ENCODE peak calls at places on chromosome 10, in six cellular contexts. One of them, this sample, is unnamed.
A peak's percentile ranks its signal among the peaks of the same experiment; 100 is the strongest.

GRCh38 chr10:22544325-22545068 is 169.9 kb downstream of the PIP4K2A start:
- DNase-seq in BE2C: no peak
- DNase-seq in uterus: no peak
- DNase-seq in cardiac fibroblast: no peak
- DNase-seq in CD8-positive, alpha-beta T cell: no peak
- DNase-seq in transverse colon: no peak
- DNase-seq in this sample: no peak

GRCh38 chr10:125158528-125159485 is 1.6 kb downstream of the CTBP2 start:
- DNase-seq in uterus: peak; percentile 38
- DNase-seq in CD8-positive, alpha-beta T cell: no peak
- DNase-seq in cardiac fibroblast: peak; percentile 53
- DNase-seq in transverse colon: peak; percentile 61
- DNase-seq in BE2C: peak; percentile 30
- DNase-seq in this sample: no peak

GRCh38 chr10:62244785-62245595 is 23.7 kb downstream of the RTKN2 start:
- DNase-seq in uterus: peak; percentile 56
- DNase-seq in transverse colon: peak; percentile 54
- DNase-seq in cardiac fibroblast: peak; percentile 92
- DNase-seq in BE2C: peak; percentile 36
- DNase-seq in CD8-positive, alpha-beta T cell: peak; percentile 59
- DNase-seq in this sample: no peak

GRCh38 chr10:91597397-91597881 is 35.4 kb downstream of the PPP1R3C start:
- DNase-seq in uterus: no peak
- DNase-seq in cardiac fibroblast: no peak
- DNase-seq in CD8-positive, alpha-beta T cell: no peak
- DNase-seq in transverse colon: no peak
- DNase-seq in BE2C: peak; percentile 36
- DNase-seq in this sample: no peak

GRCh38 chr10:62327897-62328296 is 46.3 kb upstream of the ZNF365 start:
- DNase-seq in uterus: no peak
- DNase-seq in BE2C: no peak
- DNase-seq in cardiac fibroblast: peak; percentile 26
- DNase-seq in transverse colon: no peak
- DNase-seq in CD8-positive, alpha-beta T cell: no peak
- DNase-seq in this sample: no peak

GRCh38 chr10:43170491-43170890 is 32.2 kb downstream of the CSGALNACT2 start:
- DNase-seq in cardiac fibroblast: no peak
- DNase-seq in CD8-positive, alpha-beta T cell: no peak
- DNase-seq in BE2C: no peak
- DNase-seq in transverse colon: no peak
- DNase-seq in uterus: no peak
- DNase-seq in this sample: no peak

GRCh38 chr10:104309980-104310978 is 28.0 kb downstream of the ITPRIP start:
- DNase-seq in CD8-positive, alpha-beta T cell: no peak
- DNase-seq in BE2C: no peak
- DNase-seq in transverse colon: no peak
- DNase-seq in cardiac fibroblast: peak; percentile 96
- DNase-seq in uterus: no peak
- DNase-seq in this sample: no peak

GRCh38 chr10:99396471-99396870 is 34.0 kb downstream of the GOT1 start:
- DNase-seq in CD8-positive, alpha-beta T cell: no peak
- DNase-seq in BE2C: no peak
- DNase-seq in transverse colon: no peak
- DNase-seq in cardiac fibroblast: peak; percentile 77
- DNase-seq in uterus: no peak
- DNase-seq in this sample: no peak

GRCh38 chr10:13485623-13486022 is 43.2 kb downstream of the BEND7 start:
- DNase-seq in transverse colon: no peak
- DNase-seq in uterus: no peak
- DNase-seq in BE2C: no peak
- DNase-seq in CD8-positive, alpha-beta T cell: no peak
- DNase-seq in cardiac fibroblast: peak; percentile 22
- DNase-seq in this sample: no peak

GRCh38 chr10:95391570-95392249 is 100.9 kb upstream of the PDLIM1 start:
- DNase-seq in CD8-positive, alpha-beta T cell: no peak
- DNase-seq in transverse colon: no peak
- DNase-seq in uterus: no peak
- DNase-seq in cardiac fibroblast: peak; percentile 42
- DNase-seq in BE2C: no peak
- DNase-seq in this sample: no peak

GRCh38 chr10:98919899-98920298 is 315.8 kb downstream of the HPSE2 start:
- DNase-seq in cardiac fibroblast: no peak
- DNase-seq in CD8-positive, alpha-beta T cell: no peak
- DNase-seq in uterus: no peak
- DNase-seq in BE2C: no peak
- DNase-seq in transverse colon: no peak
- DNase-seq in this sample: no peak

GRCh38 chr10:16891375-16892313 is 74.4 kb upstream of the RSU1 start:
- DNase-seq in CD8-positive, alpha-beta T cell: peak; percentile 54
- DNase-seq in cardiac fibroblast: peak; percentile 84
- DNase-seq in BE2C: peak; percentile 50
- DNase-seq in uterus: peak; percentile 67
- DNase-seq in transverse colon: peak; percentile 47
- DNase-seq in this sample: peak; percentile 49

GRCh38 chr10:130341325-130341724 is 205.1 kb downstream of the GLRX3 start:
- DNase-seq in transverse colon: no peak
- DNase-seq in cardiac fibroblast: no peak
- DNase-seq in uterus: no peak
- DNase-seq in CD8-positive, alpha-beta T cell: no peak
- DNase-seq in BE2C: no peak
- DNase-seq in this sample: peak; percentile 60

GRCh38 chr10:59181668-59182067 is 5.2 kb downstream of the PHYHIPL start:
- DNase-seq in CD8-positive, alpha-beta T cell: no peak
- DNase-seq in BE2C: peak; percentile 47
- DNase-seq in cardiac fibroblast: peak; percentile 80
- DNase-seq in uterus: no peak
- DNase-seq in transverse colon: no peak
- DNase-seq in this sample: no peak

GRCh38 chr10:1057106-1057657 is 997 bp downstream of the WDR37 start:
- DNase-seq in CD8-positive, alpha-beta T cell: no peak
- DNase-seq in cardiac fibroblast: peak; percentile 31
- DNase-seq in BE2C: no peak
- DNase-seq in uterus: no peak
- DNase-seq in transverse colon: no peak
- DNase-seq in this sample: no peak

GRCh38 chr10:57338823-57339558 is 928.7 kb downstream of the IPMK start:
- DNase-seq in BE2C: peak; percentile 29
- DNase-seq in transverse colon: no peak
- DNase-seq in cardiac fibroblast: peak; percentile 69
- DNase-seq in CD8-positive, alpha-beta T cell: no peak
- DNase-seq in uterus: no peak
- DNase-seq in this sample: no peak

GRCh38 chr10:6279540-6280267 is 77.0 kb downstream of the PFKFB3 start:
- DNase-seq in CD8-positive, alpha-beta T cell: peak; percentile 27
- DNase-seq in uterus: no peak
- DNase-seq in cardiac fibroblast: peak; percentile 59
- DNase-seq in BE2C: no peak
- DNase-seq in transverse colon: no peak
- DNase-seq in this sample: no peak

GRCh38 chr10:58513189-58514101 is 773 bp downstream of the BICC1 start:
- DNase-seq in uterus: peak; percentile 71
- DNase-seq in CD8-positive, alpha-beta T cell: no peak
- DNase-seq in BE2C: peak; percentile 32
- DNase-seq in cardiac fibroblast: peak; percentile 83
- DNase-seq in transverse colon: peak; percentile 45
- DNase-seq in this sample: peak; percentile 26

GRCh38 chr10:69806266-69806665 is 4.6 kb downstream of the COL13A1 start:
- DNase-seq in uterus: no peak
- DNase-seq in cardiac fibroblast: no peak
- DNase-seq in CD8-positive, alpha-beta T cell: no peak
- DNase-seq in transverse colon: no peak
- DNase-seq in BE2C: no peak
- DNase-seq in this sample: no peak
- TF ChIP-seq CTCF in uterus: no peak
- TF ChIP-seq CTCF in cardiac fibroblast: no peak
- TF ChIP-seq CTCF in CD8-positive, alpha-beta T cell: no peak
- TF ChIP-seq CTCF in transverse colon: no peak
- TF ChIP-seq CTCF in BE2C: no peak
- TF ChIP-seq CTCF in this sample: no peak

DNA sequence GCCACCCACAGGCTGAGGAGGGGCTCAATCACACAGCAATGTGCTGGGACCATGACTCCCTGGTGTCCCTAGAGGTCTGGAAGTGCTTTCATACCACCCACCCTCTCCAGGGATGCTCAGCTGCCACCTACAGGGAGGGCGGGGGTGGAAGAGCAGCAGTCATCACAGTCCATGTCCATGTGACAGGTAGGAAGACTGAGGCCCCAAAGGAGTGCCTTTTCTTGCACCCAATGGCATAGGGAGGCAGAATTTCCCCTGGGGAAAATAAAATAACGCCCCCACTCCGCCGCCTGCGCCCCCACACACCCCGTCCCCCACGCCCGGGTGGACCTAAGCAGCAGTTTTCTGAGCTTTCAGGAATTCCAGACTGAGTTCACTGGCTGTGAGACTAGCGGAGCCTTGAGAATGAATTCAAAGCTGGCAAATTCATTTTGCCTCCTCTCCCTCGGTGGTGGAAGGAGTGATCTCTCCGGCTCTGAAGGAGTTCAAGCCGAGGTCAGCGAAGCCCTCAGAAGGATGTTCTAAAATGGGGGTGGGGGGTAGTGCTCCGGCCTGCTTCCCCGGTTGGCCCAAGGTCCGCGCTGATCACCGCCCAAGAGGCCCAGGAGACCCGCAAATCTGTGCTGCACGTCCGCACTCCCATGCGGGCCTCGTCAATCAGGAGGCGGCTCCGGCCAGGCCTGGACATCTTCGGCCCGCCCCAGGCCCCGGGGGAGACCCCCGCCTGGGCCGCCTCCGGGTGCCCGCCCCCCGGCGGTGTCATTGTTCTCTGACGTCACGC is 2.1 kb upstream of the ZMIZ1 start:
- DNase-seq in transverse colon: no peak
- DNase-seq in cardiac fibroblast: peak; percentile 33
- DNase-seq in CD8-positive, alpha-beta T cell: no peak
- DNase-seq in uterus: no peak
- DNase-seq in BE2C: peak; percentile 69
- DNase-seq in this sample: no peak
- TF ChIP-seq CTCF in transverse colon: no peak
- TF ChIP-seq CTCF in cardiac fibroblast: no peak
- TF ChIP-seq CTCF in CD8-positive, alpha-beta T cell: no peak
- TF ChIP-seq CTCF in uterus: no peak
- TF ChIP-seq CTCF in BE2C: peak; percentile 66
- TF ChIP-seq CTCF in this sample: no peak

GRCh38 chr10:30114401-30114800 is 55.0 kb upstream of the JCAD start:
- DNase-seq in transverse colon: no peak
- DNase-seq in BE2C: no peak
- DNase-seq in CD8-positive, alpha-beta T cell: no peak
- DNase-seq in cardiac fibroblast: no peak
- DNase-seq in uterus: no peak
- DNase-seq in this sample: no peak

GRCh38 chr10:30115391-30116253 is 56.2 kb upstream of the JCAD start:
- DNase-seq in uterus: no peak
- DNase-seq in transverse colon: no peak
- DNase-seq in BE2C: no peak
- DNase-seq in CD8-positive, alpha-beta T cell: no peak
- DNase-seq in cardiac fibroblast: no peak
- DNase-seq in this sample: no peak

GRCh38 chr10:30116254-30116573 is 56.8 kb upstream of the JCAD start:
- DNase-seq in transverse colon: peak; percentile 16
- DNase-seq in BE2C: no peak
- DNase-seq in cardiac fibroblast: no peak
- DNase-seq in CD8-positive, alpha-beta T cell: no peak
- DNase-seq in uterus: peak; percentile 80
- DNase-seq in this sample: no peak

GRCh38 chr10:30111340-30111980 is 52.1 kb upstream of the JCAD start:
- DNase-seq in transverse colon: no peak
- DNase-seq in cardiac fibroblast: peak; percentile 92
- DNase-seq in uterus: no peak
- DNase-seq in BE2C: no peak
- DNase-seq in CD8-positive, alpha-beta T cell: no peak
- DNase-seq in this sample: no peak

DNA sequence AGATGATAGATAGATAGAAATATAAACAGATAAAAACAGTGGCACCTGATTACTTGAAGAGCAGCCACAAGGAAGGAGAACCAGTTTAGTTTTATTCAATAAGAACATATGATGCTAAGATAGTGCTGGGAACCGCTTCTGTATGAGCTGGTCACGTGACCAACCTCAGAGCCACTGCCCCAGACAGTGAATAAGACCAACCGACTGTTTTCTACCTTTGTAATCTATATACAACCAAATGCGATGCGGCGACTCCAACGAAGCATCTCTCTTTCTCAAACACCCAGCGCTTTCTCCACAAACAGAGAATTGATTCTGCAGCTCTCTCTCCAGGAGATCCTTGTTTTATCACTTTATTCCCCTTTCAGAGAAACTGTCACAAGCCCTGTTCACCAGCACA is 55.5 kb upstream of the JCAD start:
- DNase-seq in CD8-positive, alpha-beta T cell: no peak
- DNase-seq in transverse colon: no peak
- DNase-seq in uterus: peak; percentile 41
- DNase-seq in cardiac fibroblast: peak; percentile 23
- DNase-seq in BE2C: no peak
- DNase-seq in this sample: no peak
- TF ChIP-seq CTCF in CD8-positive, alpha-beta T cell: no peak
- TF ChIP-seq CTCF in transverse colon: no peak
- TF ChIP-seq CTCF in uterus: no peak
- TF ChIP-seq CTCF in cardiac fibroblast: no peak
- TF ChIP-seq CTCF in BE2C: no peak
- TF ChIP-seq CTCF in this sample: no peak

GRCh38 chr10:69007260-69007659 is 18.7 kb downstream of the KIFBP start:
- DNase-seq in cardiac fibroblast: no peak
- DNase-seq in transverse colon: no peak
- DNase-seq in BE2C: no peak
- DNase-seq in CD8-positive, alpha-beta T cell: no peak
- DNase-seq in uterus: no peak
- DNase-seq in this sample: no peak
- TF ChIP-seq CTCF in cardiac fibroblast: no peak
- TF ChIP-seq CTCF in transverse colon: no peak
- TF ChIP-seq CTCF in BE2C: no peak
- TF ChIP-seq CTCF in CD8-positive, alpha-beta T cell: no peak
- TF ChIP-seq CTCF in uterus: no peak
- TF ChIP-seq CTCF in this sample: no peak